ENCODE peak calls at places on chromosomes 3 and 15, in four cellular contexts. T is transverse colon, Q is spleen, V is Panc1. Y is an unnamed sample.

GRCh38 chr15:29896062-29896461 is 73.8 kb upstream of the TJP1 start:
- DNase-seq in Q (no peak), V (no peak), T (no peak), Y (no peak)

GRCh38 chr15:38651328-38652038 is 86.9 kb upstream of the RASGRP1 start:
- DNase-seq in T (peak), V (no peak), Q (peak), Y (no peak)

GRCh38 chr3:58719684-58720083 is 53.1 kb upstream of the FAM3D start:
- DNase-seq in Q (no peak), V (no peak), T (no peak), Y (no peak)

GRCh38 chr3:129596194-129597086 is 10.0 kb downstream of the PLXND1 start:
- DNase-seq in Q (peak), T (peak), V (no peak), Y (no peak)

GRCh38 chr3:74523811-74524210 is 90.6 kb downstream of the CNTN3 start:
- DNase-seq in V (no peak), Q (no peak), T (no peak), Y (no peak)

GRCh38 chr15:93829115-93829849 is 402.1 kb upstream of the MCTP2 start:
- DNase-seq in V (no peak), Q (no peak), T (no peak), Y (no peak)

GRCh38 chr3:16253601-16254000 is 11.1 kb downstream of the DPH3 start:
- DNase-seq in Q (peak), V (no peak), T (peak), Y (no peak)

GRCh38 chr15:65388306-65389080 is 10.7 kb upstream of the IGDCC3 start:
- DNase-seq in V (no peak), T (no peak), Q (no peak), Y (no peak)

GRCh38 chr3:174051191-174051590 is 653.6 kb downstream of the NLGN1 start:
- DNase-seq in T (no peak), V (no peak), Q (no peak), Y (no peak)

GRCh38 chr3:129836381-129837056 is 57.0 kb downstream of the TMCC1 start:
- DNase-seq in T (no peak), V (no peak), Q (no peak), Y (no peak)

GRCh38 chr3:124168271-124168670 is 176.3 kb upstream of the ROPN1 start:
- DNase-seq in Q (no peak), V (no peak), T (no peak), Y (no peak)

GRCh38 chr15:70833897-70834765 is 19.8 kb downstream of the LARP6 start:
- DNase-seq in V (no peak), Q (no peak), T (no peak), Y (no peak)

GRCh38 chr15:89002281-89002761 is 85.9 kb upstream of the ABHD2 start:
- DNase-seq in V (no peak), Q (no peak), T (peak), Y (no peak)

GRCh38 chr3:182644013-182644412 is 149.3 kb upstream of the ATP11B start:
- DNase-seq in Q (no peak), T (no peak), V (no peak), Y (no peak)

GRCh38 chr15:52288051-52288942 is 7.3 kb downstream of the MYO5C start:
- DNase-seq in V (peak), Q (no peak), T (peak), Y (peak)

GRCh38 chr3:155634121-155634719 is 110.7 kb downstream of the PLCH1 start:
- DNase-seq in V (no peak), T (no peak), Q (no peak), Y (no peak)
- H3K4me3 ChIP-seq in V (no peak), T (no peak), Q (no peak), Y (no peak)

DNA sequence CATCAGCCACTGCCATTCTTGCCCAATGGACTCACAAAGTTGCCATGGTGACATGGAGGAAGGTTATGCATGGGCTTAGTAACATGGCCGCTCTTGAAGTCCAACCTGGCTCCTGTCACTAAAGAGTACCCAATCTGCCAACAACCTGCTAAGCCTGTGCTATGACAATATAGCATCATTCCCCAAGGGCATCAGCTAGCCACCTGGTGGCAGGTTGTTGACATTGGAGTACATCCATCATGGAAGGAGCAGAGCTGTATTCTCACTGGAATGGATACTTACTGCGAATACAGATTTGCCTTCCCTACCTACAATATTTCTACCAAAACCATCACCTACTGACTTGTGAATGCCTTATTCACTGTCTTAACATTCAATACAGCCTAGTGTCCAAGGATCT is 138.9 kb upstream of the RORA start:
- DNase-seq in T (no peak), V (no peak), Q (no peak), Y (no peak)
- TF ChIP-seq CTCF in T (no peak), V (no peak), Q (no peak), Y (no peak)

GRCh38 chr3:97952280-97952679 is 20.0 kb downstream of the RIOX2 start:
- DNase-seq in V (no peak), Q (no peak), T (peak), Y (peak)
- TF ChIP-seq POLR2AphosphoS5 in V (no peak), Q (peak), T (no peak), Y (no peak)

DNA sequence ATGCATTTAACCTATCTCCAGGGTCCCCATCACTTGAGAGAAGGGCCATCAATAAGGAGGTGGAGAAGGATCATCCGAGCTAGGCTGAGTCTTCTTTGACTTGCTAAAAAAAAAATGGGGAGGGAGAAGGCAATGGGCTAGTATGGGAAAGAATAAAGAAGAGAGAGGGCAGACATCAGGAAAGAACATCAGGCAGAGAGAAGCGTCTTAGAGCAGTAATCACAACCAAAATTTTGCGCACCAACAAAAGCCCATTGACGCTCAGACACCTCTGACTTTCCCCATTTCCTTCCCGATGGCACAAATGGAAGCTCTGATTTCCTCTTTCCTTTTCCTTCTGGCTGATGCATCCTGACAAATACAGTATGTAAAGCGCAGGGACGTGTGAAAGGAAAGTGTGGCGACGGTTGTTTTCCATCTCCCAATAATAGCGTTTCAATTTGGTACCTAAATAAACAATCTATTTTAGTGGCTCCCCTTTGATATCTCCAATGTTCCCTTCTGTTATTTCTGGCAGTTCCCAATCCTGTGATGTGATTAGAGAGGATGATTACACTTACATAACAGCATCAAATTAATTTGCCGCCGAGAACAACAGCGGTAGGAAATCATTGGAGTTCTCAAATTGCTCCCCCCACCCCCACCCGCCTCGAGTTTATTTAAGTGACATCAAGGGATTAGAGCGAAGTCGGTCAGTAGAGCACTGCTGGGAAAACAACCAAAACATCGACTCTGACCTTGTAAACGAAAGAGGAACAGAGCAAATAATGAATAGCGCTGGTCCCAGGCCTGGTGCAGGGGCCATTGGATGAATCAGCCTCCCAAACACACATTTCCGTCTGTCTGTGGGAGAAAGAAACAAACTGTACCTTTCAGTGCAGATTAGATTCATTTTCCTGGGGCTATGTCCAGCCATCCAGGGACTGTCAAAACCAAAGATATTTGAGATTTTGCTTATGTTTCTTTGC is 273.3 kb upstream of the ICE2 start:
- DNase-seq in V (no peak), Q (no peak), T (peak), Y (peak)
- H3K4me3 ChIP-seq in V (no peak), Q (no peak), T (no peak), Y (no peak)

Y was measured in stomach.